ENCODE peak calls at places on chromosome 19, in seven cellular contexts. One of them, this sample, is unnamed.

GRCh38 chr19:5916201-5916708 is 2.2 kb downstream of the CAPS start:
- DNase-seq in stimulated activated CD8-positive, alpha-beta memory T cell treated with anti-CD3 and anti-CD28 coated beads, Interleukin-7, amount 100 ng/mL, for 1 hour: no peak
- DNase-seq in tibial nerve: no peak
- DNase-seq in HT1080: no peak
- DNase-seq in activated CD4-positive, alpha-beta T cell treated with anti-CD3 and anti-CD28 coated beads, Interleukin-2, amount 50 U/mL, for 4 hours: no peak
- DNase-seq in tibial artery: no peak
- DNase-seq in RWPE1: no peak
- DNase-seq in this sample: no peak

GRCh38 chr19:36093146-36093662 is 17.7 kb upstream of the OVOL3 start:
- DNase-seq in stimulated activated CD8-positive, alpha-beta memory T cell treated with anti-CD3 and anti-CD28 coated beads, Interleukin-7, amount 100 ng/mL, for 1 hour: no peak
- DNase-seq in tibial nerve: no peak
- DNase-seq in HT1080: no peak
- DNase-seq in activated CD4-positive, alpha-beta T cell treated with anti-CD3 and anti-CD28 coated beads, Interleukin-2, amount 50 U/mL, for 4 hours: no peak
- DNase-seq in tibial artery: no peak
- DNase-seq in RWPE1: no peak
- DNase-seq in this sample: no peak

GRCh38 chr19:54464624-54465266 is 1.2 kb upstream of the LENG9 start:
- DNase-seq in stimulated activated CD8-positive, alpha-beta memory T cell treated with anti-CD3 and anti-CD28 coated beads, Interleukin-7, amount 100 ng/mL, for 1 hour: peak; percentile 36
- DNase-seq in tibial nerve: peak; percentile 82
- DNase-seq in HT1080: peak; percentile 87
- DNase-seq in activated CD4-positive, alpha-beta T cell treated with anti-CD3 and anti-CD28 coated beads, Interleukin-2, amount 50 U/mL, for 4 hours: peak; percentile 46
- DNase-seq in tibial artery: peak; percentile 96
- DNase-seq in RWPE1: peak; percentile 78
- DNase-seq in this sample: peak; percentile 98

GRCh38 chr19:17414097-17414496 is 5.8 kb upstream of the MVB12A start:
- DNase-seq in stimulated activated CD8-positive, alpha-beta memory T cell treated with anti-CD3 and anti-CD28 coated beads, Interleukin-7, amount 100 ng/mL, for 1 hour: no peak
- DNase-seq in tibial nerve: no peak
- DNase-seq in HT1080: no peak
- DNase-seq in activated CD4-positive, alpha-beta T cell treated with anti-CD3 and anti-CD28 coated beads, Interleukin-2, amount 50 U/mL, for 4 hours: no peak
- DNase-seq in tibial artery: no peak
- DNase-seq in RWPE1: no peak
- DNase-seq in this sample: no peak

GRCh38 chr19:4870025-4870700 is 2.7 kb upstream of the PLIN3 start:
- DNase-seq in stimulated activated CD8-positive, alpha-beta memory T cell treated with anti-CD3 and anti-CD28 coated beads, Interleukin-7, amount 100 ng/mL, for 1 hour: no peak
- DNase-seq in tibial nerve: no peak
- DNase-seq in HT1080: peak; percentile 93
- DNase-seq in activated CD4-positive, alpha-beta T cell treated with anti-CD3 and anti-CD28 coated beads, Interleukin-2, amount 50 U/mL, for 4 hours: no peak
- DNase-seq in tibial artery: no peak
- DNase-seq in RWPE1: peak; percentile 90
- DNase-seq in this sample: peak; percentile 47

GRCh38 chr19:18208098-18208951 is 4.5 kb upstream of the RAB3A start:
- DNase-seq in stimulated activated CD8-positive, alpha-beta memory T cell treated with anti-CD3 and anti-CD28 coated beads, Interleukin-7, amount 100 ng/mL, for 1 hour: peak; percentile 32
- DNase-seq in tibial nerve: no peak
- DNase-seq in HT1080: no peak
- DNase-seq in activated CD4-positive, alpha-beta T cell treated with anti-CD3 and anti-CD28 coated beads, Interleukin-2, amount 50 U/mL, for 4 hours: peak; percentile 43
- DNase-seq in tibial artery: no peak
- DNase-seq in RWPE1: no peak
- DNase-seq in this sample: no peak

GRCh38 chr19:35357867-35358573 is at the start of gene FFAR3:
- DNase-seq in stimulated activated CD8-positive, alpha-beta memory T cell treated with anti-CD3 and anti-CD28 coated beads, Interleukin-7, amount 100 ng/mL, for 1 hour: no peak
- DNase-seq in tibial nerve: no peak
- DNase-seq in HT1080: peak; percentile 43
- DNase-seq in activated CD4-positive, alpha-beta T cell treated with anti-CD3 and anti-CD28 coated beads, Interleukin-2, amount 50 U/mL, for 4 hours: no peak
- DNase-seq in tibial artery: peak; percentile 69
- DNase-seq in RWPE1: no peak
- DNase-seq in this sample: peak; percentile 67

GRCh38 chr19:10603084-10603872 is 16.2 kb upstream of the AP1M2 start:
- DNase-seq in stimulated activated CD8-positive, alpha-beta memory T cell treated with anti-CD3 and anti-CD28 coated beads, Interleukin-7, amount 100 ng/mL, for 1 hour: peak; percentile 67
- DNase-seq in tibial nerve: no peak
- DNase-seq in HT1080: no peak
- DNase-seq in activated CD4-positive, alpha-beta T cell treated with anti-CD3 and anti-CD28 coated beads, Interleukin-2, amount 50 U/mL, for 4 hours: peak; percentile 69
- DNase-seq in tibial artery: peak; percentile 81
- DNase-seq in RWPE1: no peak
- DNase-seq in this sample: peak; percentile 90

GRCh38 chr19:35533822-35534521 is 716 bp downstream of the GAPDHS start:
- DNase-seq in stimulated activated CD8-positive, alpha-beta memory T cell treated with anti-CD3 and anti-CD28 coated beads, Interleukin-7, amount 100 ng/mL, for 1 hour: peak; percentile 9
- DNase-seq in tibial nerve: no peak
- DNase-seq in HT1080: no peak
- DNase-seq in activated CD4-positive, alpha-beta T cell treated with anti-CD3 and anti-CD28 coated beads, Interleukin-2, amount 50 U/mL, for 4 hours: no peak
- DNase-seq in tibial artery: no peak
- DNase-seq in RWPE1: no peak
- DNase-seq in this sample: no peak

GRCh38 chr19:7687177-7687576 is 6.5 kb downstream of the TRAPPC5 start:
- DNase-seq in stimulated activated CD8-positive, alpha-beta memory T cell treated with anti-CD3 and anti-CD28 coated beads, Interleukin-7, amount 100 ng/mL, for 1 hour: no peak
- DNase-seq in tibial nerve: no peak
- DNase-seq in HT1080: no peak
- DNase-seq in activated CD4-positive, alpha-beta T cell treated with anti-CD3 and anti-CD28 coated beads, Interleukin-2, amount 50 U/mL, for 4 hours: no peak
- DNase-seq in tibial artery: no peak
- DNase-seq in RWPE1: no peak
- DNase-seq in this sample: no peak

GRCh38 chr19:40266111-40266510 is 19.0 kb downstream of the AKT2 start:
- DNase-seq in stimulated activated CD8-positive, alpha-beta memory T cell treated with anti-CD3 and anti-CD28 coated beads, Interleukin-7, amount 100 ng/mL, for 1 hour: no peak
- DNase-seq in tibial nerve: no peak
- DNase-seq in HT1080: no peak
- DNase-seq in activated CD4-positive, alpha-beta T cell treated with anti-CD3 and anti-CD28 coated beads, Interleukin-2, amount 50 U/mL, for 4 hours: no peak
- DNase-seq in tibial artery: peak; percentile 83
- DNase-seq in RWPE1: no peak
- DNase-seq in this sample: no peak

GRCh38 chr19:14563989-14564650 is 7.7 kb downstream of the NDUFB7 start:
- DNase-seq in stimulated activated CD8-positive, alpha-beta memory T cell treated with anti-CD3 and anti-CD28 coated beads, Interleukin-7, amount 100 ng/mL, for 1 hour: peak; percentile 5
- DNase-seq in tibial nerve: no peak
- DNase-seq in HT1080: no peak
- DNase-seq in activated CD4-positive, alpha-beta T cell treated with anti-CD3 and anti-CD28 coated beads, Interleukin-2, amount 50 U/mL, for 4 hours: no peak
- DNase-seq in tibial artery: no peak
- DNase-seq in RWPE1: peak; percentile 93
- DNase-seq in this sample: no peak

GRCh38 chr19:52397310-52398090 is at the start of gene ZNF528:
- DNase-seq in stimulated activated CD8-positive, alpha-beta memory T cell treated with anti-CD3 and anti-CD28 coated beads, Interleukin-7, amount 100 ng/mL, for 1 hour: peak; percentile 89
- DNase-seq in tibial nerve: peak; percentile 93
- DNase-seq in HT1080: peak; percentile 86
- DNase-seq in activated CD4-positive, alpha-beta T cell treated with anti-CD3 and anti-CD28 coated beads, Interleukin-2, amount 50 U/mL, for 4 hours: peak; percentile 91
- DNase-seq in tibial artery: peak; percentile 97
- DNase-seq in RWPE1: peak; percentile 93
- DNase-seq in this sample: peak; percentile 94

GRCh38 chr19:54178581-54179261 is 5.8 kb upstream of the TMC4 start:
- DNase-seq in stimulated activated CD8-positive, alpha-beta memory T cell treated with anti-CD3 and anti-CD28 coated beads, Interleukin-7, amount 100 ng/mL, for 1 hour: no peak
- DNase-seq in tibial nerve: no peak
- DNase-seq in HT1080: no peak
- DNase-seq in activated CD4-positive, alpha-beta T cell treated with anti-CD3 and anti-CD28 coated beads, Interleukin-2, amount 50 U/mL, for 4 hours: peak; percentile 19
- DNase-seq in tibial artery: no peak
- DNase-seq in RWPE1: no peak
- DNase-seq in this sample: no peak

GRCh38 chr19:55563261-55563690 is 17.4 kb downstream of the ZNF579 start:
- DNase-seq in stimulated activated CD8-positive, alpha-beta memory T cell treated with anti-CD3 and anti-CD28 coated beads, Interleukin-7, amount 100 ng/mL, for 1 hour: no peak
- DNase-seq in tibial nerve: no peak
- DNase-seq in HT1080: no peak
- DNase-seq in activated CD4-positive, alpha-beta T cell treated with anti-CD3 and anti-CD28 coated beads, Interleukin-2, amount 50 U/mL, for 4 hours: no peak
- DNase-seq in tibial artery: no peak
- DNase-seq in RWPE1: no peak
- DNase-seq in this sample: no peak

GRCh38 chr19:52621376-52621775 is 16.8 kb downstream of the ZNF83 start:
- DNase-seq in stimulated activated CD8-positive, alpha-beta memory T cell treated with anti-CD3 and anti-CD28 coated beads, Interleukin-7, amount 100 ng/mL, for 1 hour: no peak
- DNase-seq in tibial nerve: no peak
- DNase-seq in HT1080: no peak
- DNase-seq in activated CD4-positive, alpha-beta T cell treated with anti-CD3 and anti-CD28 coated beads, Interleukin-2, amount 50 U/mL, for 4 hours: no peak
- DNase-seq in tibial artery: no peak
- DNase-seq in RWPE1: no peak
- DNase-seq in this sample: no peak

GRCh38 chr19:39926170-39926755 is 8.2 kb downstream of the FCGBP start:
- DNase-seq in stimulated activated CD8-positive, alpha-beta memory T cell treated with anti-CD3 and anti-CD28 coated beads, Interleukin-7, amount 100 ng/mL, for 1 hour: no peak
- DNase-seq in tibial nerve: no peak
- DNase-seq in HT1080: no peak
- DNase-seq in activated CD4-positive, alpha-beta T cell treated with anti-CD3 and anti-CD28 coated beads, Interleukin-2, amount 50 U/mL, for 4 hours: no peak
- DNase-seq in tibial artery: no peak
- DNase-seq in RWPE1: no peak
- DNase-seq in this sample: peak; percentile 29

GRCh38 chr19:28020631-28021315 is 1192.2 kb downstream of the UQCRFS1 start:
- DNase-seq in stimulated activated CD8-positive, alpha-beta memory T cell treated with anti-CD3 and anti-CD28 coated beads, Interleukin-7, amount 100 ng/mL, for 1 hour: no peak
- DNase-seq in tibial nerve: no peak
- DNase-seq in HT1080: no peak
- DNase-seq in activated CD4-positive, alpha-beta T cell treated with anti-CD3 and anti-CD28 coated beads, Interleukin-2, amount 50 U/mL, for 4 hours: no peak
- DNase-seq in tibial artery: no peak
- DNase-seq in RWPE1: no peak
- DNase-seq in this sample: no peak

GRCh38 chr19:17075860-17076538 is 422 bp downstream of the MYO9B start:
- DNase-seq in stimulated activated CD8-positive, alpha-beta memory T cell treated with anti-CD3 and anti-CD28 coated beads, Interleukin-7, amount 100 ng/mL, for 1 hour: peak; percentile 32
- DNase-seq in tibial nerve: no peak
- DNase-seq in HT1080: no peak
- DNase-seq in activated CD4-positive, alpha-beta T cell treated with anti-CD3 and anti-CD28 coated beads, Interleukin-2, amount 50 U/mL, for 4 hours: peak; percentile 36
- DNase-seq in tibial artery: no peak
- DNase-seq in RWPE1: peak; percentile 39
- DNase-seq in this sample: peak; percentile 35

GRCh38 chr19:15210323-15210774 is 9.6 kb upstream of the NOTCH3 start:
- DNase-seq in stimulated activated CD8-positive, alpha-beta memory T cell treated with anti-CD3 and anti-CD28 coated beads, Interleukin-7, amount 100 ng/mL, for 1 hour: no peak
- DNase-seq in tibial nerve: no peak
- DNase-seq in HT1080: peak; percentile 72
- DNase-seq in activated CD4-positive, alpha-beta T cell treated with anti-CD3 and anti-CD28 coated beads, Interleukin-2, amount 50 U/mL, for 4 hours: no peak
- DNase-seq in tibial artery: peak; percentile 97
- DNase-seq in RWPE1: peak; percentile 68
- DNase-seq in this sample: no peak

GRCh38 chr19:20247016-20247683 is 80.1 kb downstream of the ZNF486 start:
- DNase-seq in stimulated activated CD8-positive, alpha-beta memory T cell treated with anti-CD3 and anti-CD28 coated beads, Interleukin-7, amount 100 ng/mL, for 1 hour: no peak
- DNase-seq in tibial nerve: no peak
- DNase-seq in HT1080: no peak
- DNase-seq in activated CD4-positive, alpha-beta T cell treated with anti-CD3 and anti-CD28 coated beads, Interleukin-2, amount 50 U/mL, for 4 hours: peak; percentile 18
- DNase-seq in tibial artery: no peak
- DNase-seq in RWPE1: no peak
- DNase-seq in this sample: no peak